ENCODE peak calls at places on chromosomes 7 and 10, in four cellular contexts. One of them, this sample, is unnamed.

GRCh38 chr7:50727072-50727471 is 55.6 kb downstream of the GRB10 start:
- DNase-seq in DND-41: no peak
- DNase-seq in kidney: no peak
- DNase-seq in effector memory CD4-positive, alpha-beta T cell: no peak
- DNase-seq in this sample: no peak

GRCh38 chr10:95319239-95319638 is 28.4 kb upstream of the PDLIM1 start:
- DNase-seq in DND-41: no peak
- DNase-seq in kidney: no peak
- DNase-seq in effector memory CD4-positive, alpha-beta T cell: no peak
- DNase-seq in this sample: no peak

GRCh38 chr7:77657427-77658331 is 38.6 kb upstream of the RSBN1L start:
- DNase-seq in DND-41: no peak
- DNase-seq in kidney: no peak
- DNase-seq in effector memory CD4-positive, alpha-beta T cell: no peak
- DNase-seq in this sample: no peak

GRCh38 chr10:50216894-50217293 is 34.4 kb downstream of the ASAH2 start:
- DNase-seq in DND-41: no peak
- DNase-seq in kidney: no peak
- DNase-seq in effector memory CD4-positive, alpha-beta T cell: no peak
- DNase-seq in this sample: no peak

GRCh38 chr7:17463511-17464085 is 165.1 kb downstream of the AHR start:
- DNase-seq in DND-41: peak; percentile 19
- DNase-seq in kidney: no peak
- DNase-seq in effector memory CD4-positive, alpha-beta T cell: no peak
- DNase-seq in this sample: no peak

GRCh38 chr7:118590107-118590506 is 365.6 kb downstream of the ANKRD7 start:
- DNase-seq in DND-41: peak; percentile 33
- DNase-seq in kidney: no peak
- DNase-seq in effector memory CD4-positive, alpha-beta T cell: no peak
- DNase-seq in this sample: no peak

GRCh38 chr10:24706479-24707118 is 17.1 kb downstream of the ARHGAP21 start:
- DNase-seq in DND-41: peak; percentile 67
- DNase-seq in kidney: no peak
- DNase-seq in effector memory CD4-positive, alpha-beta T cell: no peak
- DNase-seq in this sample: peak; percentile 34

GRCh38 chr10:120422459-120422858 is 34.6 kb upstream of the PLPP4 start:
- DNase-seq in DND-41: no peak
- DNase-seq in kidney: no peak
- DNase-seq in effector memory CD4-positive, alpha-beta T cell: no peak
- DNase-seq in this sample: no peak

GRCh38 chr7:117008849-117009531 is 55.7 kb downstream of the ST7 start:
- DNase-seq in DND-41: peak; percentile 32
- DNase-seq in kidney: no peak
- DNase-seq in effector memory CD4-positive, alpha-beta T cell: no peak
- DNase-seq in this sample: peak; percentile 73

GRCh38 chr10:71600856-71601255 is 118.7 kb downstream of the C10orf105 start:
- DNase-seq in DND-41: no peak
- DNase-seq in kidney: no peak
- DNase-seq in effector memory CD4-positive, alpha-beta T cell: no peak
- DNase-seq in this sample: no peak

GRCh38 chr10:77576633-77577032 is 61.0 kb downstream of the KCNMA1 start:
- DNase-seq in DND-41: no peak
- DNase-seq in kidney: no peak
- DNase-seq in effector memory CD4-positive, alpha-beta T cell: no peak
- DNase-seq in this sample: no peak

GRCh38 chr7:111329367-111330234 is 232.7 kb downstream of the IMMP2L start:
- DNase-seq in DND-41: no peak
- DNase-seq in kidney: no peak
- DNase-seq in effector memory CD4-positive, alpha-beta T cell: no peak
- DNase-seq in this sample: no peak

GRCh38 chr7:1026721-1027151 is 17.6 kb upstream of the GPR146 start:
- DNase-seq in DND-41: no peak
- DNase-seq in kidney: peak; percentile 62
- DNase-seq in effector memory CD4-positive, alpha-beta T cell: no peak
- DNase-seq in this sample: no peak

GRCh38 chr10:5525581-5526271 is 965 bp downstream of the CALML3 start:
- DNase-seq in DND-41: no peak
- DNase-seq in kidney: no peak
- DNase-seq in effector memory CD4-positive, alpha-beta T cell: no peak
- DNase-seq in this sample: no peak

GRCh38 chr10:102398172-102399020 is 2.9 kb downstream of the NFKB2 start:
- DNase-seq in DND-41: no peak
- DNase-seq in kidney: no peak
- DNase-seq in effector memory CD4-positive, alpha-beta T cell: no peak
- DNase-seq in this sample: no peak

GRCh38 chr7:102268635-102269034 is 18.0 kb upstream of the SH2B2 start:
- DNase-seq in DND-41: peak; percentile 24
- DNase-seq in kidney: no peak
- DNase-seq in effector memory CD4-positive, alpha-beta T cell: no peak
- DNase-seq in this sample: no peak

GRCh38 chr7:5419523-5420107 is 4.0 kb downstream of the TNRC18 start:
- DNase-seq in DND-41: no peak
- DNase-seq in kidney: peak; percentile 81
- DNase-seq in effector memory CD4-positive, alpha-beta T cell: no peak
- DNase-seq in this sample: no peak

GRCh38 chr10:21202766-21203457 is 305.8 kb upstream of the NEBL start:
- DNase-seq in DND-41: no peak
- DNase-seq in kidney: no peak
- DNase-seq in effector memory CD4-positive, alpha-beta T cell: no peak
- DNase-seq in this sample: no peak

GRCh38 chr10:121158988-121159579 is 307.9 kb downstream of the WDR11 start:
- DNase-seq in DND-41: no peak
- DNase-seq in kidney: no peak
- DNase-seq in effector memory CD4-positive, alpha-beta T cell: no peak
- DNase-seq in this sample: no peak

GRCh38 chr10:27747096-27747451 is 1.5 kb upstream of the MKX start:
- DNase-seq in DND-41: no peak
- DNase-seq in kidney: no peak
- DNase-seq in effector memory CD4-positive, alpha-beta T cell: no peak
- DNase-seq in this sample: no peak

GRCh38 chr7:23852135-23852534 is 142.1 kb downstream of the STK31 start:
- DNase-seq in DND-41: no peak
- DNase-seq in kidney: no peak
- DNase-seq in effector memory CD4-positive, alpha-beta T cell: no peak
- DNase-seq in this sample: no peak

GRCh38 chr7:105906690-105907089 is 30.3 kb upstream of the ATXN7L1 start:
- DNase-seq in DND-41: no peak
- DNase-seq in kidney: no peak
- DNase-seq in effector memory CD4-positive, alpha-beta T cell: no peak
- DNase-seq in this sample: no peak

GRCh38 chr7:43058271-43059066 is 54.0 kb upstream of the HECW1 start:
- DNase-seq in DND-41: no peak
- DNase-seq in kidney: no peak
- DNase-seq in effector memory CD4-positive, alpha-beta T cell: no peak
- DNase-seq in this sample: no peak

GRCh38 chr7:92678291-92678920 is 88.2 kb upstream of the FAM133B start:
- DNase-seq in DND-41: no peak
- DNase-seq in kidney: no peak
- DNase-seq in effector memory CD4-positive, alpha-beta T cell: no peak
- DNase-seq in this sample: no peak
- H3K4me1 ChIP-seq in DND-41: peaks cover 81% of the 10 kb centered on the region
- H3K4me1 ChIP-seq in kidney: peaks cover 5% of the 10 kb centered on the region
- H3K4me1 ChIP-seq in effector memory CD4-positive, alpha-beta T cell: peaks cover 28% of the 10 kb centered on the region
- H3K4me1 ChIP-seq in this sample: peaks cover 13% of the 10 kb centered on the region

GRCh38 chr10:67609996-67610793 is 85.8 kb downstream of the CTNNA3 start:
- DNase-seq in DND-41: no peak
- DNase-seq in kidney: no peak
- DNase-seq in effector memory CD4-positive, alpha-beta T cell: no peak
- DNase-seq in this sample: no peak
- H3K4me1 ChIP-seq in DND-41: peaks cover 6% of the 10 kb centered on the region
- H3K4me1 ChIP-seq in kidney: no peaks in the 10 kb centered on the region
- H3K4me1 ChIP-seq in effector memory CD4-positive, alpha-beta T cell: peaks cover 18% of the 10 kb centered on the region
- H3K4me1 ChIP-seq in this sample: peaks cover 23% of the 10 kb centered on the region

DNA sequence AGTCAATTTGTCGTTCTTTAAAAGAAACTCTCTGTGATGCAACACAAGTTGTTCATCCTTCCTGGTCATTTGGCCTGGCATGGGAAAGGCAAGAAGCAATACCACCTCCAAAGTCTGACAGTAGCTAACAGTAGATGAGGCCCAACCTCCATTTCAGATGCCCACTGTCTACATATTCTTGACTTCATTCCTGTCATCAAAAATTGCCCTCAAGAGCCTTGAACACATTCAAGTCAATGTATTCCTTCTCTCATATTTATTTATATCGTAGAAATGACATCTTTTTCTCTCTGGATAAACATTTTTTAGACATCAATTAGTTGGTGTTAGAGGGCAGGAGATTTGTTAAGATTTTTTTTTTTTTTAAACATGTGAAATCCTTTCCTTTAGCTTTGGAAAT is 33.7 kb downstream of the ABLIM1 start:
- DNase-seq in DND-41: no peak
- DNase-seq in kidney: no peak
- DNase-seq in effector memory CD4-positive, alpha-beta T cell: no peak
- DNase-seq in this sample: no peak
- H3K4me1 ChIP-seq in DND-41: no peaks in the 10 kb centered on the region
- H3K4me1 ChIP-seq in kidney: peaks cover 19% of the 10 kb centered on the region
- H3K4me1 ChIP-seq in effector memory CD4-positive, alpha-beta T cell: no peaks in the 10 kb centered on the region
- H3K4me1 ChIP-seq in this sample: peaks cover 8% of the 10 kb centered on the region

DNA sequence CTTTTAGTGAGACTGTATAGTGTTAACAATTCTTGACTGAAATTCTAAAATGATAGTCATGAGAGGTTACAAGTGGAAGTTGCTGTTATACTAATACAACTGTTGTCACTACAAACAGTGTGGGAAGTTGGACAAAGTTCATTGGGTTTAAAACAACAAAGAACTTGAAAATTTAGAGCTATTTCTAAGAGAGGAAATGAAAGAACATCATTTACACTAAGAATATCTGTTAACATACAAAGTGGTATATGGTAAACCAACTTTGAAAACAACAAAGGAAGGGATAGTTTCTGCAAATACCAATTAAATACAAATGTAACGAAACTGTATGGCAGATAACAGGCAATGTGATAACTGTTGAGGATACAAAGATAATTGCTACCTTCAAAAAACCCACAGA is 11.6 kb downstream of the MTPN start:
- DNase-seq in DND-41: no peak
- DNase-seq in kidney: no peak
- DNase-seq in effector memory CD4-positive, alpha-beta T cell: no peak
- DNase-seq in this sample: no peak
- H3K4me1 ChIP-seq in DND-41: peaks cover 4% of the 10 kb centered on the region
- H3K4me1 ChIP-seq in kidney: peaks cover 2% of the 10 kb centered on the region
- H3K4me1 ChIP-seq in effector memory CD4-positive, alpha-beta T cell: peaks cover 6% of the 10 kb centered on the region
- H3K4me1 ChIP-seq in this sample: peaks cover 35% of the 10 kb centered on the region

GRCh38 chr10:109915566-109915965 is 7.7 kb downstream of the XPNPEP1 start:
- DNase-seq in DND-41: no peak
- DNase-seq in kidney: no peak
- DNase-seq in effector memory CD4-positive, alpha-beta T cell: no peak
- DNase-seq in this sample: no peak
- H3K4me1 ChIP-seq in DND-41: peaks cover 32% of the 10 kb centered on the region
- H3K4me1 ChIP-seq in kidney: peaks cover 3% of the 10 kb centered on the region
- H3K4me1 ChIP-seq in effector memory CD4-positive, alpha-beta T cell: peaks cover 17% of the 10 kb centered on the region
- H3K4me1 ChIP-seq in this sample: peaks cover 23% of the 10 kb centered on the region

DNA sequence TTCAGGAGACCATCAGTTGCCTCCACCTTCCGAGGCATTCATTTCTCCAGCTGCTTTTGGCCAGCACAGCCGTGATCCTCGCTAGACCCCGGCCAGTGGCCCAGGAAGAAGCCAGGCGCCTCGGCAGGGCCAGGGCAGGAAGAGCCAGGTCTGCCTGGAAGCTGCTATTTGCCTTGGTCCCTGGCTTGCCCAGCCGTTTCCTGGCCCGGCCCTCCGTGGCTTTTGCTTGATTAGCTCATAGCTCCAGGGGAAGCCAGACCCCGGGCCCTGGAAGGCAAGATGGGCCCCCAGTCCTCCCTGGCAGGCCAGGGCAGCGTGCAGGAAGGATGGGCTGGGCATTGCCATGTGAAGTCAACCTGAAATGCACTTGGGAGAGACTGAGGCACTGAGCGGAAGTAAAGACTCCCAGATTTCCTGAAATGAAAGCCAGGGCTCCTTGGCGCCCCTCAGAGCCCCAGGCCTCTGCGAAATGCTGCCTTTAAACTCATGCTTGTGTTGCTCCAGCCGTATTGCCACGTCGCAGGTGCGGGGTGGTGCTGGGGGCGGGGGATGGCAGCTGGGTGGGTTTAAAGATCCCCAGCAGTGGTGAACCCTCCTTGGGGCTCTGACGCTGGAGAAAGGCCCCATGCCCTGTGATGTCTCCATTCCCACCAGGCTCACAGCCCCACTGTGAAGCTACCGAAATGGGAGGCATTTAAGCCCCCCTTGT is 160.6 kb downstream of the GRK5 start:
- DNase-seq in DND-41: no peak
- DNase-seq in kidney: no peak
- DNase-seq in effector memory CD4-positive, alpha-beta T cell: no peak
- DNase-seq in this sample: no peak
- H3K4me1 ChIP-seq in DND-41: no peaks in the 10 kb centered on the region
- H3K4me1 ChIP-seq in kidney: no peaks in the 10 kb centered on the region
- H3K4me1 ChIP-seq in effector memory CD4-positive, alpha-beta T cell: no peaks in the 10 kb centered on the region
- H3K4me1 ChIP-seq in this sample: no peaks in the 10 kb centered on the region

This sample was measured in CD4-positive, CD25-positive, alpha-beta regulatory T cell.